ENCODE peak calls at places on chromosomes 12 and 14, in four cellular contexts. One of them, this sample, is unnamed. For H3K4me1, the result is how much of the 10 kb centered on the place peaks cover.

GRCh38 chr12:6546016-6546415 is 9.8 kb downstream of the IFFO1 start:
- DNase-seq in PC-3: no peak
- DNase-seq in cardiac muscle cell: no peak
- DNase-seq in A549: no peak
- DNase-seq in this sample: no peak

GRCh38 chr14:86777950-86778602 is 1214.9 kb downstream of the GALC start:
- DNase-seq in PC-3: peak
- DNase-seq in cardiac muscle cell: no peak
- DNase-seq in A549: no peak
- DNase-seq in this sample: no peak

GRCh38 chr14:85702937-85703336 is 173.0 kb downstream of the FLRT2 start:
- DNase-seq in cardiac muscle cell: no peak
- DNase-seq in A549: no peak
- DNase-seq in PC-3: no peak
- DNase-seq in this sample: no peak

GRCh38 chr14:53517276-53517960 is 364.3 kb upstream of the DDHD1 start:
- DNase-seq in A549: no peak
- DNase-seq in cardiac muscle cell: no peak
- DNase-seq in PC-3: no peak
- DNase-seq in this sample: no peak

GRCh38 chr14:24483604-24484252 is 24.3 kb downstream of the CMA1 start:
- DNase-seq in PC-3: peak
- DNase-seq in A549: no peak
- DNase-seq in cardiac muscle cell: peak
- DNase-seq in this sample: no peak

GRCh38 chr12:113144771-113145170 is 4.8 kb upstream of the CFAP73 start:
- DNase-seq in cardiac muscle cell: no peak
- DNase-seq in PC-3: no peak
- DNase-seq in A549: no peak
- DNase-seq in this sample: no peak

GRCh38 chr14:53955671-53956426 is 776 bp downstream of the BMP4 start:
- DNase-seq in PC-3: no peak
- DNase-seq in cardiac muscle cell: peak
- DNase-seq in A549: peak
- DNase-seq in this sample: no peak

GRCh38 chr12:122862872-122863701 is 27.8 kb downstream of the HIP1R start:
- DNase-seq in PC-3: peak
- DNase-seq in A549: no peak
- DNase-seq in cardiac muscle cell: no peak
- DNase-seq in this sample: no peak

GRCh38 chr14:68814376-68815287 is 21.8 kb upstream of the ZFP36L1 start:
- DNase-seq in A549: peak
- DNase-seq in PC-3: peak
- DNase-seq in cardiac muscle cell: peak
- DNase-seq in this sample: peak

GRCh38 chr12:51381226-51382079 is 9.8 kb downstream of the GALNT6 start:
- DNase-seq in cardiac muscle cell: no peak
- DNase-seq in PC-3: no peak
- DNase-seq in A549: no peak
- DNase-seq in this sample: no peak

GRCh38 chr12:104222981-104223380 is 7.4 kb downstream of the TXNRD1 start:
- DNase-seq in cardiac muscle cell: no peak
- DNase-seq in A549: no peak
- DNase-seq in PC-3: no peak
- DNase-seq in this sample: no peak

GRCh38 chr12:42698213-42698612 is 108.7 kb upstream of the PRICKLE1 start:
- DNase-seq in cardiac muscle cell: no peak
- DNase-seq in A549: no peak
- DNase-seq in PC-3: no peak
- DNase-seq in this sample: no peak

GRCh38 chr12:124430491-124430890 is 135.6 kb downstream of the RFLNA start:
- DNase-seq in A549: no peak
- DNase-seq in PC-3: no peak
- DNase-seq in cardiac muscle cell: no peak
- DNase-seq in this sample: no peak

GRCh38 chr14:31270196-31270772 is 62.7 kb upstream of the HECTD1 start:
- DNase-seq in cardiac muscle cell: no peak
- DNase-seq in PC-3: no peak
- DNase-seq in A549: peak
- DNase-seq in this sample: no peak

GRCh38 chr12:15982471-15982870 is 71.3 kb downstream of the DERA start:
- DNase-seq in cardiac muscle cell: no peak
- DNase-seq in PC-3: peak
- DNase-seq in A549: peak
- DNase-seq in this sample: no peak

GRCh38 chr12:32365473-32366064 is 33.8 kb upstream of the FGD4 start:
- DNase-seq in PC-3: peak
- DNase-seq in cardiac muscle cell: peak
- DNase-seq in A549: peak
- DNase-seq in this sample: peak

GRCh38 chr12:87336814-87337336 is 692.3 kb downstream of the C12orf50 start:
- DNase-seq in PC-3: peak
- DNase-seq in A549: no peak
- DNase-seq in cardiac muscle cell: no peak
- DNase-seq in this sample: no peak

GRCh38 chr12:105092336-105092735 is 8.1 kb upstream of the ALDH1L2 start:
- DNase-seq in A549: no peak
- DNase-seq in PC-3: peak
- DNase-seq in cardiac muscle cell: no peak
- DNase-seq in this sample: no peak

GRCh38 chr14:72907886-72908285 is 14.0 kb upstream of the DPF3 start:
- DNase-seq in cardiac muscle cell: no peak
- DNase-seq in A549: no peak
- DNase-seq in PC-3: peak
- DNase-seq in this sample: no peak

GRCh38 chr12:29242921-29243431 is 93.9 kb downstream of the FAR2 start:
- DNase-seq in PC-3: no peak
- DNase-seq in cardiac muscle cell: no peak
- DNase-seq in A549: no peak
- DNase-seq in this sample: no peak

GRCh38 chr14:95253039-95253620 is 66.6 kb downstream of the CLMN start:
- DNase-seq in A549: peak
- DNase-seq in PC-3: no peak
- DNase-seq in cardiac muscle cell: no peak
- DNase-seq in this sample: no peak
- H3K4me1 ChIP-seq in A549: under half
- H3K4me1 ChIP-seq in PC-3: under half
- H3K4me1 ChIP-seq in cardiac muscle cell: under half
- H3K4me1 ChIP-seq in this sample: under half

GRCh38 chr12:132389066-132389465 is 59.7 kb upstream of the GALNT9 start:
- DNase-seq in cardiac muscle cell: no peak
- DNase-seq in PC-3: no peak
- DNase-seq in A549: no peak
- DNase-seq in this sample: no peak

GRCh38 chr12:132391326-132392041 is 62.1 kb upstream of the GALNT9 start:
- DNase-seq in cardiac muscle cell: no peak
- DNase-seq in PC-3: no peak
- DNase-seq in A549: no peak
- DNase-seq in this sample: no peak

GRCh38 chr12:132390287-132391076 is 61.1 kb upstream of the GALNT9 start:
- DNase-seq in A549: no peak
- DNase-seq in PC-3: no peak
- DNase-seq in cardiac muscle cell: no peak
- DNase-seq in this sample: no peak

GRCh38 chr12:132388379-132389015 is 59.1 kb upstream of the GALNT9 start:
- DNase-seq in A549: no peak
- DNase-seq in cardiac muscle cell: no peak
- DNase-seq in PC-3: no peak
- DNase-seq in this sample: no peak

DNA sequence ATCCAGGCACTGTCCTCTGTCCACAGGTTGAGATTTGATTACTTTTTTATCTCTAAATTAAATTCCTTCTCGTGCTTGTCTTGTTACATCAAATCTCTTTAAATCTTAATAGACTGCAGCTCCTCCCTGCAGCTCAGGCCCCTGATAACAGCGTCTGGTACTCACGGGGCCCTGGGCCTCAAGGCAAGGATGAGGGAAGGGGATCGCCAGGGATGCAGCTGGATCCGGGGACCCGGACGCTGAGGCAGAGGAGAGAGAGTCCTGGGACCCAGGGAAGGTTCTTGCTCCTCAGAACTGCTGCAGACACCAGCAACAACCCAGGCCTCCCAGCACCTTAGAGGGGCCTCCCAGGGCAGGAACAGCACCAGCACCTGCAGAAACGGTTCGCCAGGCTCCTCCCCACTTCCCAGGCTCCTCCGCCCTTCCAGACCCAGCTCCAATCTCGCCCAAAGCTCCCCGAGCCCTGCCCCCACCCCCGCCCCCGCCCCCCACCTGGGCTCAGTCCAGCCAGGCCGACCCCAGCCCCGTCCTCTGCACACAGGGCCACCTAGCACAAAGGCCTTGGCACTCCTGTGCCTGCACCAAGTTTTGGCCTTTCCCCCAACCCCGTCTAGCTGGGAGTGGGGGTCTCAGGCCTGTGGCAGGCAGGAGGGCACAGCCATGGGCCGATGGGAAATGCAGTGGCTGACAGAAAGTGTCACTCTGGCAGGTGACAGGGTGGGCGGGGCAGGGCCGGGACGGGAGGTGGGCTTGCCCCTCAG is 60.3 kb upstream of the GALNT9 start:
- DNase-seq in PC-3: no peak
- DNase-seq in cardiac muscle cell: no peak
- DNase-seq in A549: no peak
- DNase-seq in this sample: no peak
- H3K27ac ChIP-seq in PC-3: no peak
- H3K27ac ChIP-seq in cardiac muscle cell: no peak
- H3K27ac ChIP-seq in A549: no peak
- H3K27ac ChIP-seq in this sample: no peak

GRCh38 chr12:26122681-26123481 is 2.0 kb downstream of the BHLHE41 start:
- DNase-seq in A549: peak
- DNase-seq in cardiac muscle cell: peak
- DNase-seq in PC-3: peak
- DNase-seq in this sample: peak

GRCh38 chr12:26124491-26125450 is at the start of gene BHLHE41:
- DNase-seq in PC-3: peak
- DNase-seq in A549: no peak
- DNase-seq in cardiac muscle cell: peak
- DNase-seq in this sample: peak

GRCh38 chr12:26125451-26126339 is 858 bp upstream of the BHLHE41 start:
- DNase-seq in cardiac muscle cell: peak
- DNase-seq in PC-3: peak
- DNase-seq in A549: peak
- DNase-seq in this sample: peak

GRCh38 chr12:26121841-26122680 is 2.8 kb downstream of the BHLHE41 start:
- DNase-seq in cardiac muscle cell: peak
- DNase-seq in A549: no peak
- DNase-seq in PC-3: peak
- DNase-seq in this sample: no peak

GRCh38 chr12:26123482-26123980 is 1.3 kb downstream of the BHLHE41 start:
- DNase-seq in A549: no peak
- DNase-seq in cardiac muscle cell: no peak
- DNase-seq in PC-3: peak
- DNase-seq in this sample: no peak
- H3K4me1 ChIP-seq in A549: under half
- H3K4me1 ChIP-seq in cardiac muscle cell: under half
- H3K4me1 ChIP-seq in PC-3: under half
- H3K4me1 ChIP-seq in this sample: under half

DNA sequence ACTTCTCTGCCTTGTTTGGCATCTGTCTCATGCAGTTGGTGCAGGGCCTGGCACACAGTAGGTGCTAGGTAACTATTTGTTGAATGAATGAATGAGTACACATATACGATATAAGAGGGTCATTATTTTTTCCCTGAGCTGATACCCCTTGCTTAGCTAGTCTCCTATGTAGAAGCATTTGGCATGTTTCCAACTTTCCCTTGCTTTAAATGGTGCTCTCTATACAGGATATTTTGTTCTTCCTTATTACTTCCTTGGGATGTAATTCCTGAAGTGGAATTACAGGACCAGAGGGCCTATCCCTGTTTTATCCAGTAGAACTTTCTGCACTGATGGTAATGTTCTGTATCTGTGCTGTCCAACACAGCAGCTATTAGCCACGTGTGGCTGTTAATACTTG is 250.1 kb upstream of the PWP1 start:
- DNase-seq in PC-3: no peak
- DNase-seq in cardiac muscle cell: peak
- DNase-seq in A549: no peak
- DNase-seq in this sample: no peak
- H3K27ac ChIP-seq in PC-3: no peak
- H3K27ac ChIP-seq in cardiac muscle cell: no peak
- H3K27ac ChIP-seq in A549: no peak
- H3K27ac ChIP-seq in this sample: no peak

GRCh38 chr12:53498235-53498630 is 1.0 kb downstream of the MAP3K12 start:
- DNase-seq in A549: no peak
- DNase-seq in PC-3: no peak
- DNase-seq in cardiac muscle cell: no peak
- DNase-seq in this sample: no peak
- H3K4me1 ChIP-seq in A549: half or more
- H3K4me1 ChIP-seq in PC-3: under half
- H3K4me1 ChIP-seq in cardiac muscle cell: under half
- H3K4me1 ChIP-seq in this sample: half or more

GRCh38 chr12:53425515-53426150 is 2.0 kb downstream of the AMHR2 start:
- DNase-seq in cardiac muscle cell: no peak
- DNase-seq in PC-3: no peak
- DNase-seq in A549: no peak
- DNase-seq in this sample: peak
- H3K27ac ChIP-seq in cardiac muscle cell: peak
- H3K27ac ChIP-seq in PC-3: no peak
- H3K27ac ChIP-seq in A549: no peak
- H3K27ac ChIP-seq in this sample: peak

This sample was measured in testis.